ENCODE peak calls at places on chromosomes 7 and 10, in seven cellular contexts. S is activated T-cell treated with anti-CD3 and anti-CD28 coated beads, Interleukin-2, amount 50 U/mL, for 48 hours; U is fibroblast of pulmonary artery; P is T-helper 17 cell; W is endothelial cell; D is stimulated activated naive CD8-positive, alpha-beta T cell treated with anti-CD3 and anti-CD28 coated beads, Interleukin-15, Interleukin-2, amounts not matched to agents 100 U/mL and 50 U/mL, for 24 hours; T is stimulated activated naive B cell treated with anti-CD40 and anti-IgM and Interleukin-4, amounts not matched to agents 10 μg/mL and 1 μg/mL and 100 μg/mL, for 72 hours. K is an unnamed sample.

GRCh38 chr10:26939290-26939956 is 78.7 kb upstream of the ABI1 start:
- DNase-seq in S (no peak), U (no peak), P (no peak), W (no peak), D (no peak), T (no peak), K (no peak)

GRCh38 chr10:70679498-70679897 is 7.2 kb downstream of the ADAMTS14 start:
- DNase-seq in S (no peak), U (peak; percentile 33), P (no peak), W (no peak), D (no peak), T (no peak), K (peak; percentile 81)

GRCh38 chr7:55887786-55888185 is 530 bp downstream of the ZNF713 start:
- DNase-seq in S (peak; percentile 23), U (peak; percentile 10), P (no peak), W (no peak), D (no peak), T (no peak), K (no peak)

GRCh38 chr7:150901160-150902035 is 49.1 kb downstream of the AOC1 start:
- DNase-seq in S (no peak), U (no peak), P (no peak), W (no peak), D (no peak), T (no peak), K (no peak)

GRCh38 chr7:22645418-22646181 is 81.4 kb upstream of the IL6 start:
- DNase-seq in S (no peak), U (no peak), P (no peak), W (no peak), D (no peak), T (no peak), K (no peak)

GRCh38 chr10:35783305-35783838 is 141.3 kb upstream of the FZD8 start:
- DNase-seq in S (no peak), U (peak; percentile 6), P (no peak), W (no peak), D (no peak), T (no peak), K (peak; percentile 43)

GRCh38 chr10:36173364-36173763 is 531.3 kb upstream of the FZD8 start:
- DNase-seq in S (no peak), U (peak; percentile 66), P (no peak), W (no peak), D (no peak), T (no peak), K (peak; percentile 44)

GRCh38 chr10:79585870-79586527 is 24.7 kb upstream of the SFTPA1 start:
- DNase-seq in S (no peak), U (no peak), P (no peak), W (no peak), D (no peak), T (no peak), K (no peak)

GRCh38 chr7:136015638-136016037 is 38.5 kb upstream of the MTPN start:
- DNase-seq in S (no peak), U (no peak), P (no peak), W (no peak), D (no peak), T (no peak), K (no peak)

GRCh38 chr7:71488308-71488707 is 356.4 kb downstream of the GALNT17 start:
- DNase-seq in S (no peak), U (peak; percentile 16), P (no peak), W (no peak), D (no peak), T (no peak), K (peak; percentile 64)

GRCh38 chr10:77031531-77031930 is 606.1 kb downstream of the KCNMA1 start:
- DNase-seq in S (no peak), U (no peak), P (no peak), W (no peak), D (no peak), T (no peak), K (no peak)

GRCh38 chr10:27383595-27384542 is 120.2 kb upstream of the RAB18 start:
- DNase-seq in S (no peak), U (no peak), P (no peak), W (no peak), D (no peak), T (no peak), K (peak; percentile 8)

K was measured in astrocyte.